ENCODE peak calls at places on chromosomes 3 and 15, in seven cellular contexts. V is HCT116, E is prostate gland, F is stomach, L is breast epithelium, O is upper lobe of left lung, P is transverse colon. U is an unnamed sample.

GRCh38 chr3:133535971-133536634 is 37.4 kb upstream of the CDV3 start:
- DNase-seq in V (no peak), E (no peak), F (peak; percentile 63), L (no peak), O (no peak), P (peak; percentile 27), U (no peak)

GRCh38 chr15:91291673-91292072 is 191.6 kb downstream of the SV2B start:
- DNase-seq in V (peak; percentile 35), E (no peak), F (no peak), L (no peak), O (no peak), P (no peak), U (no peak)

GRCh38 chr3:116155830-116156229 is 289.5 kb downstream of the LSAMP start:
- DNase-seq in V (no peak), E (no peak), F (no peak), L (no peak), O (no peak), P (no peak), U (no peak)

GRCh38 chr3:78951546-78951945 is 816.3 kb downstream of the ROBO1 start:
- DNase-seq in V (no peak), E (no peak), F (no peak), L (no peak), O (no peak), P (no peak), U (no peak)

GRCh38 chr3:72663429-72663828 is 184.8 kb downstream of the SHQ1 start:
- DNase-seq in V (no peak), E (no peak), F (no peak), L (no peak), O (no peak), P (no peak), U (no peak)

GRCh38 chr3:66153471-66153870 is 67.3 kb upstream of the SLC25A26 start:
- DNase-seq in V (no peak), E (no peak), F (no peak), L (no peak), O (no peak), P (no peak), U (no peak)

GRCh38 chr3:11438636-11439035 is 166.4 kb downstream of the ATG7 start:
- DNase-seq in V (no peak), E (no peak), F (no peak), L (no peak), O (no peak), P (no peak), U (no peak)

GRCh38 chr3:44981220-44981619 is 5.2 kb downstream of the EXOSC7 start:
- DNase-seq in V (no peak), E (no peak), F (no peak), L (no peak), O (no peak), P (no peak), U (no peak)

GRCh38 chr15:38391186-38391585 is 62.7 kb upstream of the FAM98B start:
- DNase-seq in V (no peak), E (no peak), F (no peak), L (no peak), O (no peak), P (no peak), U (no peak)

GRCh38 chr15:43998607-43999006 is 171.8 kb downstream of the WDR76 start:
- DNase-seq in V (no peak), E (no peak), F (no peak), L (no peak), O (no peak), P (peak; percentile 55), U (no peak)

GRCh38 chr3:124260206-124260915 is 268.4 kb upstream of the ROPN1 start:
- DNase-seq in V (no peak), E (no peak), F (no peak), L (no peak), O (no peak), P (no peak), U (no peak)

DNA sequence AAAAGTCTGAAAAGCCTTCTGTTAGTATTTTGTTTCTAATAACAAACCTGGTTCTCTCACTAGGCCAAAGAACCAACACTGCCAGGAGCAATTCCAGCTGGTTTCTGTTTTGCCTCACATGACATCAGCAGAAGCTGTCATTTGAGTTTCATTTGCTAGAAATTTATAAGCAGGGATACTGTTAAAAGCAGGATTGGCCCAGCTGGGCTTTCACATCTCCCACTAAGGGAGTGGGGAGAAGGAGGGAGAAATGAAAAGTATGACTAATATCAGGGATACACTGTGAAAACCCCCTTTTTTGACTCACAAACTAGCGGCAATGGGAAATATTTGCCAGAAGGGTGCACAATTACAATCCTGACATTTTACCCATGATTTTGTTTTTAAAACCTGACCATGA is 5.3 kb downstream of the CCDC80 start:
- DNase-seq in V (no peak), E (no peak), F (no peak), L (no peak), O (no peak), P (peak; percentile 31), U (no peak)
- TF ChIP-seq POLR2A in V (no peak), E (no peak), F (no peak), L (no peak), O (no peak), P (no peak), U (no peak)

GRCh38 chr3:127953636-127954035 is 38.6 kb downstream of the KBTBD12 start:
- DNase-seq in V (no peak), E (no peak), F (no peak), L (no peak), O (no peak), P (no peak), U (no peak)
- TF ChIP-seq POLR2AphosphoS5 in V (no peak), E (no peak), F (no peak), L (no peak), O (no peak), P (no peak), U (no peak)

GRCh38 chr3:152968388-152969024 is 133.6 kb downstream of the P2RY1 start:
- DNase-seq in V (no peak), E (no peak), F (no peak), L (no peak), O (no peak), P (no peak), U (no peak)

GRCh38 chr3:152961323-152961722 is 126.4 kb downstream of the P2RY1 start:
- DNase-seq in V (peak; percentile 60), E (peak; percentile 54), F (no peak), L (no peak), O (no peak), P (no peak), U (peak; percentile 3)

GRCh38 chr3:152969557-152970300 is 134.8 kb downstream of the P2RY1 start:
- DNase-seq in V (no peak), E (peak; percentile 6), F (no peak), L (no peak), O (no peak), P (no peak), U (no peak)

GRCh38 chr3:152960684-152961083 is 125.8 kb downstream of the P2RY1 start:
- DNase-seq in V (no peak), E (no peak), F (no peak), L (no peak), O (no peak), P (no peak), U (no peak)

DNA sequence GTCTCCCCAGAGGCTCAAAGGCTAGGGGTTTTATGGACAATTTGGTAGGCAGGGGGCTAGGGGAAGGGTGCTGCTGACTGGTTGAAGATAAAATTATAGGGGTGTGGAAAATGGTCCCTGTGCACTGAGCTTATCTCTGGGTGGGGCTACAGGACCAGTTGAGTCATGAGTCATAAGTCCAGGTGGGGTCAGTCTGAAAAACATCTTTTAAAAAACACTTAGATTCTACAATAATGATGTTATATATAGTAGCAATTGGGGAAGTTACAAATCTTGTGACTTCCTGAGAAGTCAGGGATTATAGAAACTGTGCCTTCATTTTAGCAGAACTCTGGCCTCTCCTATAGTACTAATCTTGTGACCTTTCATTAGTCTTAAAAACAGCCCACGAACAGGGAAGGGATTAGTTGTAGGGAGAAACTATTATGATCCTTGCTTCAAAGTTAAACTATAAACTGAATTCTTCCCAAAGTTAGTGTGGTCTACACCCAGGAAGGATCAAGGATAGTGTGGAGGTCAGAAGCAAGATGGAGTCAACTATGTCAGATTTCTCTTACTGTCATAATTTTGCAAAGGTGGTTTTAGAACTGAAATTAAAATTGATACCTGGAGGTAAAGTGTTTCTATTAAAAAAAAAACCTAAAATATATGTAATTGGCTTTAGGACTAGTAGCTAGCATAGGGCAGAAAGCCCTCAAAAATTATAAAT is 130.1 kb downstream of the P2RY1 start:
- DNase-seq in V (no peak), E (no peak), F (no peak), L (no peak), O (no peak), P (no peak), U (no peak)
- TF ChIP-seq POLR2A in V (no peak), E (no peak), F (no peak), L (no peak), O (no peak), P (no peak), U (no peak)

GRCh38 chr15:99437315-99438221 is 128.2 kb upstream of the MEF2A start:
- DNase-seq in V (no peak), E (peak; percentile 2), F (peak; percentile 18), L (peak; percentile 16), O (peak; percentile 60), P (no peak), U (no peak)
- TF ChIP-seq POLR2AphosphoS5 in V (no peak), E (no peak), F (no peak), L (no peak), O (no peak), P (no peak), U (no peak)

GRCh38 chr3:129317014-129317771 is 38.5 kb downstream of the HMCES start:
- DNase-seq in V (no peak), E (no peak), F (no peak), L (no peak), O (no peak), P (no peak), U (no peak)

GRCh38 chr3:129313983-129314756 is 35.5 kb downstream of the HMCES start:
- DNase-seq in V (no peak), E (no peak), F (no peak), L (no peak), O (no peak), P (peak; percentile 27), U (no peak)

GRCh38 chr3:129314757-129315385 is 36.2 kb downstream of the HMCES start:
- DNase-seq in V (peak; percentile 51), E (peak; percentile 82), F (peak; percentile 75), L (peak; percentile 78), O (peak; percentile 94), P (peak; percentile 85), U (peak; percentile 73)

GRCh38 chr3:129316121-129317013 is 37.7 kb downstream of the HMCES start:
- DNase-seq in V (peak; percentile 64), E (peak; percentile 83), F (peak; percentile 86), L (peak; percentile 85), O (peak; percentile 96), P (peak; percentile 89), U (peak; percentile 80)

GRCh38 chr3:129315386-129315991 is 36.8 kb downstream of the HMCES start:
- DNase-seq in V (no peak), E (peak; percentile 36), F (peak; percentile 44), L (peak; percentile 47), O (peak; percentile 91), P (peak; percentile 44), U (no peak)
- TF ChIP-seq POLR2A in V (peak; percentile 48), E (no peak), F (no peak), L (no peak), O (no peak), P (no peak), U (no peak)

DNA sequence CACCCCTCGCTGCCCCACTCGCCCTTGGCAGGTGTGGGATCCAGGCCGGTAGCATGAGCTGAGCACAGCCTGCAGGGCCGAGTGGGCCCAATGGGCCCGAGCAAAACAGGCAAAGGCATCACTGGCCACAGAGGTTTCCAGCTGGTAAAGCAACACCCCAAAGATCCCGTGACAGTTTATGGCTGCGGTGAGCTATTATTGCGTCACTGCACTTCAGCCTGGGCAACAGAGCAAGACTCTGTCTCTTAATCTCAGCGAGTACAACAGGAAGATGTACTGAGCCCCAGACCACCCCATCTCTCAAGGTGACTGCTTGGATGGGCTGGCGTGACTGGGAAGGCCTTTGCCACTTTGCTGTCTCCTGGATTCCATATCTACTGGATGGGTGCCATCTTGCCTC is 4.3 kb downstream of the JMJD7 start:
- DNase-seq in V (no peak), E (no peak), F (no peak), L (no peak), O (no peak), P (no peak), U (no peak)
- TF ChIP-seq POLR2AphosphoS5 in V (no peak), E (no peak), F (no peak), L (no peak), O (no peak), P (no peak), U (no peak)